ENCODE peak calls at places on chromosomes 5 and 9, in ten cellular contexts. O is ovary, W is spleen, J is IMR-90, E is A549, X is GM12878, B is uterus, Z is right lobe of liver, K is GM12891, N is adrenal gland. G is an unnamed sample.

GRCh38 chr5:50853151-50853550 is 186.7 kb downstream of the PARP8 start:
- DNase-seq in B (no peak), J (no peak), K (no peak), Z (no peak), N (peak; percentile 23), X (peak; percentile 60), O (no peak), W (peak; percentile 77), E (no peak), G (no peak)

GRCh38 chr5:127031863-127032232 is 1.5 kb upstream of the MARCHF3 start:
- DNase-seq in E (no peak), J (no peak), K (no peak), O (no peak), N (no peak), Z (no peak), W (no peak), B (no peak), X (no peak), G (peak; percentile 69)

GRCh38 chr9:81389569-81389993 is 299.8 kb downstream of the TLE1 start:
- DNase-seq in K (no peak), O (peak; percentile 55), X (no peak), N (peak; percentile 70), B (peak; percentile 52), Z (no peak), J (peak; percentile 99), W (no peak), E (peak; percentile 58), G (no peak)

GRCh38 chr9:70021026-70021571 is 22.5 kb upstream of the MAMDC2 start:
- DNase-seq in W (no peak), Z (no peak), E (no peak), B (peak; percentile 51), O (no peak), K (no peak), J (peak; percentile 97), N (no peak), X (no peak), G (no peak)

GRCh38 chr9:108271646-108272349 is 584.0 kb downstream of the ACTL7B start:
- DNase-seq in Z (no peak), W (no peak), X (no peak), O (no peak), K (no peak), E (peak; percentile 10), N (no peak), J (peak; percentile 88), B (peak; percentile 30), G (peak; percentile 28)

GRCh38 chr9:11159318-11159862 is 546.6 kb upstream of the PTPRD start:
- DNase-seq in K (no peak), W (no peak), E (no peak), Z (no peak), X (no peak), N (no peak), J (no peak), B (no peak), O (no peak), G (no peak)

GRCh38 chr9:102038006-102038405 is 299.6 kb upstream of the GRIN3A start:
- DNase-seq in Z (no peak), W (no peak), N (no peak), B (no peak), X (no peak), J (no peak), O (no peak), K (no peak), E (no peak), G (no peak)

GRCh38 chr5:143417503-143418139 is 14.1 kb upstream of the NR3C1 start:
- DNase-seq in J (no peak), E (no peak), B (no peak), X (no peak), O (no peak), W (no peak), Z (no peak), K (no peak), N (no peak), G (no peak)

GRCh38 chr5:32264954-32265572 is 47.7 kb downstream of the MTMR12 start:
- DNase-seq in J (no peak), X (no peak), Z (no peak), O (no peak), E (no peak), N (no peak), K (no peak), B (no peak), W (no peak), G (no peak)
- TF ChIP-seq POLR2A in J (no peak), X (no peak), Z (no peak), O (no peak), E (no peak), N (no peak), K (no peak), B (no peak), W (no peak), G (no peak)

GRCh38 chr5:78647838-78648358 is 674 bp downstream of the LHFPL2 start:
- DNase-seq in O (peak; percentile 83), Z (peak; percentile 54), W (no peak), B (peak; percentile 69), E (peak; percentile 19), K (peak; percentile 30), J (peak; percentile 54), N (peak; percentile 64), X (no peak), G (no peak)
- TF ChIP-seq POLR2A in O (no peak), Z (no peak), W (no peak), B (no peak), E (no peak), K (no peak), J (peak; percentile 57), N (no peak), X (no peak), G (no peak)

GRCh38 chr9:95092321-95093072 is 225.0 kb downstream of the FANCC start:
- DNase-seq in O (peak; percentile 50), B (peak; percentile 63), X (no peak), Z (no peak), W (no peak), E (no peak), K (no peak), N (no peak), J (peak; percentile 68), G (no peak)

GRCh38 chr9:95091574-95091970 is 225.9 kb downstream of the FANCC start:
- DNase-seq in W (no peak), J (peak; percentile 53), O (peak; percentile 41), X (no peak), E (no peak), K (no peak), Z (no peak), B (no peak), N (no peak), G (no peak)

GRCh38 chr9:95089916-95090791 is 227.4 kb downstream of the FANCC start:
- DNase-seq in E (no peak), B (no peak), J (no peak), O (peak; percentile 56), Z (peak; percentile 77), K (no peak), W (peak; percentile 80), N (no peak), X (no peak), G (no peak)

GRCh38 chr9:95090871-95091573 is 226.5 kb downstream of the FANCC start:
- DNase-seq in N (no peak), Z (no peak), K (no peak), E (no peak), W (no peak), X (no peak), J (no peak), O (peak; percentile 44), B (no peak), G (no peak)

GRCh38 chr9:95091971-95092320 is 225.6 kb downstream of the FANCC start:
- DNase-seq in B (no peak), O (no peak), Z (no peak), E (no peak), J (peak; percentile 44), W (no peak), N (no peak), K (no peak), X (no peak), G (no peak)
- TF ChIP-seq POLR2A in B (no peak), O (no peak), Z (no peak), E (no peak), J (no peak), W (no peak), N (no peak), K (no peak), X (no peak), G (no peak)

GRCh38 chr9:98193336-98193944 is 1.0 kb upstream of the CORO2A start:
- DNase-seq in W (no peak), O (no peak), E (no peak), J (no peak), Z (no peak), N (no peak), B (no peak), X (no peak), K (no peak), G (no peak)

GRCh38 chr9:98191210-98191609 is 1.2 kb downstream of the CORO2A start:
- DNase-seq in E (no peak), J (no peak), X (no peak), W (no peak), Z (no peak), B (no peak), K (no peak), N (no peak), O (no peak), G (no peak)

GRCh38 chr9:98190757-98191105 is 1.7 kb downstream of the CORO2A start:
- DNase-seq in W (no peak), E (no peak), K (no peak), Z (no peak), B (no peak), X (no peak), N (no peak), O (no peak), J (no peak), G (no peak)

GRCh38 chr9:98192503-98193335 is at the start of gene CORO2A:
- DNase-seq in J (peak; percentile 63), N (peak; percentile 58), O (peak; percentile 56), E (peak; percentile 80), Z (peak; percentile 89), W (peak; percentile 93), X (no peak), K (peak; percentile 86), B (peak; percentile 55), G (peak; percentile 70)

DNA sequence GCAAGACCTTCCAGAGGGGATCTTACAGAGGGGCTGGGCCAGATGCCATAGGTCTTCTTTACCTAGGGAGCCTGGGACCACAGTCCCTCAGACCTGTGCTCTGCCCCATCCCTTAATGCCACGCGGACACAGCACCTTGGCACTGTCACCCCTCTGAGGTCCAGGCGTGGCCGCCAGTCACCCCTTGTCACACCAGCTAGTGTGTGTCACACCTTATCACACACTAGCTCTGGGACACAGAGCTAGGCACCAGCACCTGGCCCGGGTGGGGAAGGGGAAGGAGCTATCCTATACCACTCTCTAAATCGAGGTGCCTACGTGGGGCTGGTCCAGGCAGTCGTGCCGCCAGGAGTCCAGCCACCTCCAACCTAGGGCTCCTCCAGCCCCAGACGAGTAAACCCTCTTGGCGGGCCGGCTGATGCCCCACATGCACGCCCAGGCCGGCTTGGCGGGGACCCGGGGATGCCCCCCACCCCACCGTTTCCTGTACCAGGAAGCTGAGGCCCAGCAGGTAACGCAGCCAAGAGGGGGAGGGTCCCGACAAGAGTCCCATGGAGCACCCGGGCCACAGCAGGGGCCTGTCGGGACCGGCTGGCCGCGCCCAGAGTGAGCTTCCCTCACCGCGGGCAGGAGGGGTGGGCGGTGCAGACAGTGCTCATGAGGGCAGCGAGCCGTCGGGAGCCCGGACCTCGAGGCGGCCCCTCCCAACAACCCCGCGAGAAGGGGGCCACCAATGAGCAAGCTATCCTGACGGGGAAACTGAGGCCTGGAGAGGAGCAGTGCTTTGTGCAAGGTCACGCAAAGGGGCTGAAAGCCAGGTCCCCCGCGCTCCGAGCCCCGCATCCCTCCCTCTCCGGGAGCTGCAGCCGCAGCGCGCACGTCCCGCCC is 578 bp downstream of the CORO2A start:
- DNase-seq in K (peak; percentile 31), X (no peak), J (no peak), B (no peak), Z (peak; percentile 49), N (no peak), O (peak; percentile 38), E (no peak), W (peak; percentile 90), G (peak; percentile 20)
- TF ChIP-seq POLR2A in K (no peak), X (no peak), J (no peak), B (no peak), Z (no peak), N (no peak), O (no peak), E (no peak), W (no peak), G (no peak)

G was measured in erythroblast.